ENCODE peak calls at places on chromosomes 2 and 18, in seven cellular contexts. W is fibroblast of the aortic adventitia; I is adrenal gland; E is AG04450; B is naive thymus-derived CD8-positive, alpha-beta T cell; T is WTC11; D is Calu3. N is an unnamed sample.

GRCh38 chr2:13638181-13638580 is 921.4 kb downstream of the TRIB2 start:
- DNase-seq in I (no peak), W (no peak), T (no peak), D (peak), E (no peak), B (no peak), N (no peak)

GRCh38 chr18:5237083-5237722 is 40.1 kb upstream of the AKAIN1 start:
- DNase-seq in T (peak), D (no peak), E (no peak), W (peak), I (no peak), B (peak), N (no peak)

GRCh38 chr2:85423525-85423924 is 5.0 kb downstream of the SH2D6 start:
- DNase-seq in T (no peak), E (no peak), I (no peak), W (no peak), B (no peak), D (no peak), N (no peak)

GRCh38 chr18:9642799-9643445 is 28.6 kb upstream of the PPP4R1 start:
- DNase-seq in T (no peak), B (no peak), E (no peak), D (no peak), I (no peak), W (no peak), N (no peak)

GRCh38 chr2:231545105-231545902 is 15.1 kb upstream of the NMUR1 start:
- DNase-seq in T (no peak), W (peak), E (no peak), I (peak), B (no peak), D (no peak), N (peak)

GRCh38 chr2:232898592-232899541 is 28.8 kb downstream of the SNORC start:
- DNase-seq in T (no peak), B (no peak), I (peak), E (peak), W (peak), D (no peak), N (no peak)

GRCh38 chr2:11157296-11157695 is 2.0 kb downstream of the SLC66A3 start:
- DNase-seq in D (no peak), T (no peak), B (no peak), E (no peak), W (no peak), I (no peak), N (no peak)

GRCh38 chr2:11073251-11073650 is 82.0 kb upstream of the SLC66A3 start:
- DNase-seq in D (no peak), W (peak), B (no peak), I (peak), E (no peak), T (peak), N (peak)

GRCh38 chr18:63016270-63016669 is 300.9 kb downstream of the PHLPP1 start:
- DNase-seq in E (peak), T (peak), W (peak), D (peak), I (peak), B (peak), N (peak)

GRCh38 chr2:19577668-19578067 is 219.2 kb upstream of the OSR1 start:
- DNase-seq in I (no peak), T (no peak), E (peak), W (peak), B (no peak), D (no peak), N (no peak)

GRCh38 chr2:63942788-63943187 is 76.4 kb downstream of the VPS54 start:
- DNase-seq in B (no peak), E (no peak), I (no peak), W (no peak), T (no peak), D (no peak), N (no peak)

GRCh38 chr2:234377761-234378341 is 119.0 kb downstream of the ARL4C start:
- DNase-seq in I (no peak), E (no peak), T (no peak), B (no peak), W (peak), D (no peak), N (no peak)

GRCh38 chr2:227411320-227411989 is 23.7 kb upstream of the SCYGR1 start:
- DNase-seq in E (no peak), D (no peak), T (no peak), W (no peak), I (no peak), B (no peak), N (peak)

GRCh38 chr2:206765242-206766056 is at the start of the genes FASTKD2 and MDH1B:
- DNase-seq in E (peak), W (peak), B (peak), D (peak), I (peak), T (peak), N (peak)

GRCh38 chr2:66869076-66869475 is 434.2 kb downstream of the MEIS1 start:
- DNase-seq in T (no peak), I (no peak), E (no peak), W (peak), B (no peak), D (no peak), N (no peak)

GRCh38 chr2:5942204-5942603 is 250.0 kb downstream of the SOX11 start:
- DNase-seq in W (no peak), B (no peak), I (no peak), D (no peak), T (no peak), E (no peak), N (no peak)

GRCh38 chr2:160581448-160581847 is 87.8 kb upstream of the RBMS1 start:
- DNase-seq in T (peak), D (no peak), I (no peak), W (no peak), B (no peak), E (no peak), N (no peak)

N was measured in activated CD4-positive, alpha-beta T cell treated with anti-CD3 and anti-CD28 coated beads, Interleukin-2, amount 10 ng/mL, durations not matched to agents 24 days and 14 days.